ENCODE peak calls at places on chromosomes 2 and 18, in five cellular contexts. A, K, O, B and Y are unnamed samples.

GRCh38 chr2:55364189-55365055 is 55.2 kb downstream of the CCDC88A start:
- DNase-seq in B (peak), A (no peak), K (peak), O (peak), Y (no peak)

GRCh38 chr18:2918761-2919550 is 72.2 kb downstream of the EMILIN2 start:
- DNase-seq in K (no peak), B (no peak), A (no peak), O (no peak), Y (no peak)

GRCh38 chr2:38057651-38058410 is 18.1 kb downstream of the CYP1B1 start:
- DNase-seq in K (no peak), A (no peak), O (no peak), B (no peak), Y (no peak)

GRCh38 chr18:35497006-35497333 is 790 bp downstream of the INO80C start:
- DNase-seq in O (no peak), K (peak), B (no peak), A (no peak), Y (no peak)

GRCh38 chr2:43736637-43737036 is 37.2 kb upstream of the DYNC2LI1 start:
- DNase-seq in K (no peak), O (no peak), B (no peak), A (no peak), Y (no peak)

GRCh38 chr18:56221195-56222065 is 417.0 kb downstream of the TXNL1 start:
- DNase-seq in O (no peak), A (no peak), K (no peak), B (no peak), Y (no peak)

GRCh38 chr18:64142904-64143303 is 6.0 kb downstream of the LINC00305 start:
- DNase-seq in B (no peak), A (no peak), K (no peak), O (no peak), Y (no peak)

GRCh38 chr2:73112026-73112912 is 479 bp downstream of the RAB11FIP5 start:
- DNase-seq in O (no peak), B (no peak), A (peak), K (peak), Y (no peak)

GRCh38 chr2:24083567-24084385 is 858 bp downstream of the TP53I3 start:
- DNase-seq in K (peak), O (no peak), A (no peak), B (peak), Y (peak)

GRCh38 chr2:57943271-57943670 is 103.3 kb upstream of the VRK2 start:
- DNase-seq in O (no peak), A (no peak), B (no peak), K (peak), Y (no peak)

GRCh38 chr2:23127465-23127864 is 257.5 kb upstream of the KLHL29 start:
- DNase-seq in O (no peak), B (no peak), A (no peak), K (no peak), Y (no peak)

GRCh38 chr2:236193026-236193425 is 24.8 kb upstream of the GBX2 start:
- DNase-seq in K (no peak), O (no peak), B (no peak), A (no peak), Y (no peak)

GRCh38 chr2:23480991-23481797 is 96.2 kb downstream of the KLHL29 start:
- DNase-seq in O (no peak), B (no peak), A (no peak), K (peak), Y (no peak)

GRCh38 chr2:239278941-239279365 is 121.9 kb downstream of the HDAC4 start:
- DNase-seq in O (no peak), B (no peak), A (no peak), K (peak), Y (no peak)

GRCh38 chr2:135055182-135055786 is 3.2 kb downstream of the RAB3GAP1 start:
- DNase-seq in B (no peak), O (no peak), K (peak), A (no peak), Y (no peak)

GRCh38 chr2:221075203-221075602 is 496.9 kb downstream of the EPHA4 start:
- DNase-seq in A (no peak), K (peak), O (no peak), B (no peak), Y (no peak)

GRCh38 chr2:18476484-18476883 is 84.0 kb downstream of the RDH14 start:
- DNase-seq in B (no peak), O (no peak), K (no peak), A (no peak), Y (no peak)

GRCh38 chr2:210633699-210634098 is 77.3 kb downstream of the CPS1 start:
- DNase-seq in B (no peak), O (no peak), A (no peak), K (no peak), Y (no peak)